ENCODE peak calls at places on chromosomes 7 and 10, in ten cellular contexts. One of them, this sample, is unnamed.
A peak's percentile ranks its signal among the peaks of the same experiment; 100 is the strongest.

GRCh38 chr10:124092270-124093075 is 925 bp downstream of the CHST15 start:
- DNase-seq in lower lobe of right lung: peak; percentile 85
- DNase-seq in heart left ventricle: peak; percentile 71
- DNase-seq in IMR-90: no peak
- DNase-seq in Panc1: no peak
- DNase-seq in HCT116: no peak
- DNase-seq in lung: peak; percentile 69
- DNase-seq in K562: peak; percentile 20
- DNase-seq in adrenal gland: peak; percentile 63
- DNase-seq in sigmoid colon: peak; percentile 87
- DNase-seq in this sample: peak; percentile 67

GRCh38 chr7:87413951-87414381 is 61.5 kb downstream of the ABCB4 start:
- DNase-seq in K562: no peak
- DNase-seq in lung: no peak
- DNase-seq in adrenal gland: peak; percentile 49
- DNase-seq in IMR-90: peak; percentile 84
- DNase-seq in heart left ventricle: no peak
- DNase-seq in Panc1: no peak
- DNase-seq in HCT116: no peak
- DNase-seq in lower lobe of right lung: no peak
- DNase-seq in sigmoid colon: no peak
- DNase-seq in this sample: no peak

GRCh38 chr10:124242791-124243190 is 149.4 kb upstream of the CHST15 start:
- DNase-seq in heart left ventricle: no peak
- DNase-seq in sigmoid colon: peak; percentile 41
- DNase-seq in lower lobe of right lung: peak; percentile 17
- DNase-seq in IMR-90: no peak
- DNase-seq in adrenal gland: no peak
- DNase-seq in K562: no peak
- DNase-seq in lung: no peak
- DNase-seq in HCT116: no peak
- DNase-seq in Panc1: no peak
- DNase-seq in this sample: no peak

GRCh38 chr7:47634273-47634672 is 52.4 kb upstream of the TNS3 start:
- DNase-seq in IMR-90: peak; percentile 78
- DNase-seq in adrenal gland: no peak
- DNase-seq in Panc1: no peak
- DNase-seq in heart left ventricle: no peak
- DNase-seq in HCT116: no peak
- DNase-seq in lower lobe of right lung: no peak
- DNase-seq in lung: no peak
- DNase-seq in sigmoid colon: no peak
- DNase-seq in K562: no peak
- DNase-seq in this sample: no peak

GRCh38 chr7:101823086-101823485 is 5.7 kb downstream of the CUX1 start:
- DNase-seq in sigmoid colon: peak; percentile 71
- DNase-seq in lung: no peak
- DNase-seq in heart left ventricle: no peak
- DNase-seq in HCT116: no peak
- DNase-seq in adrenal gland: no peak
- DNase-seq in lower lobe of right lung: no peak
- DNase-seq in Panc1: no peak
- DNase-seq in IMR-90: no peak
- DNase-seq in K562: no peak
- DNase-seq in this sample: no peak

GRCh38 chr10:126380352-126381076 is 7.8 kb downstream of the ADAM12 start:
- DNase-seq in lower lobe of right lung: no peak
- DNase-seq in heart left ventricle: no peak
- DNase-seq in sigmoid colon: no peak
- DNase-seq in IMR-90: peak; percentile 32
- DNase-seq in K562: no peak
- DNase-seq in HCT116: no peak
- DNase-seq in lung: no peak
- DNase-seq in Panc1: no peak
- DNase-seq in adrenal gland: no peak
- DNase-seq in this sample: no peak

GRCh38 chr7:154775681-154776080 is 227.2 kb downstream of the PAXIP1 start:
- DNase-seq in IMR-90: no peak
- DNase-seq in K562: no peak
- DNase-seq in Panc1: no peak
- DNase-seq in heart left ventricle: no peak
- DNase-seq in lower lobe of right lung: no peak
- DNase-seq in HCT116: no peak
- DNase-seq in sigmoid colon: no peak
- DNase-seq in adrenal gland: no peak
- DNase-seq in lung: no peak
- DNase-seq in this sample: no peak

GRCh38 chr7:141218941-141219340 is 145.1 kb downstream of the TMEM178B start:
- DNase-seq in lower lobe of right lung: no peak
- DNase-seq in lung: no peak
- DNase-seq in Panc1: no peak
- DNase-seq in K562: no peak
- DNase-seq in sigmoid colon: no peak
- DNase-seq in heart left ventricle: no peak
- DNase-seq in IMR-90: no peak
- DNase-seq in adrenal gland: no peak
- DNase-seq in HCT116: no peak
- DNase-seq in this sample: no peak

GRCh38 chr7:131011976-131012375 is 278.0 kb upstream of the KLF14 start:
- DNase-seq in heart left ventricle: no peak
- DNase-seq in HCT116: no peak
- DNase-seq in lower lobe of right lung: no peak
- DNase-seq in lung: no peak
- DNase-seq in K562: no peak
- DNase-seq in sigmoid colon: no peak
- DNase-seq in adrenal gland: no peak
- DNase-seq in Panc1: no peak
- DNase-seq in IMR-90: peak; percentile 89
- DNase-seq in this sample: no peak
- H3K4me1 ChIP-seq in heart left ventricle: peaks cover 75% of the 10 kb centered on the region
- H3K4me1 ChIP-seq in HCT116: peaks cover 97% of the 10 kb centered on the region
- H3K4me1 ChIP-seq in lower lobe of right lung: peaks cover 97% of the 10 kb centered on the region
- H3K4me1 ChIP-seq in lung: peaks cover 27% of the 10 kb centered on the region
- H3K4me1 ChIP-seq in K562: peaks cover 21% of the 10 kb centered on the region
- H3K4me1 ChIP-seq in sigmoid colon: no peaks in the 10 kb centered on the region
- H3K4me1 ChIP-seq in adrenal gland: peaks cover 92% of the 10 kb centered on the region
- H3K4me1 ChIP-seq in Panc1: peaks cover 78% of the 10 kb centered on the region
- H3K4me1 ChIP-seq in IMR-90: peaks cover 40% of the 10 kb centered on the region
- H3K4me1 ChIP-seq in this sample: no peaks in the 10 kb centered on the region

GRCh38 chr10:72335394-72336258 is 19.1 kb downstream of the DNAJB12 start:
- DNase-seq in lower lobe of right lung: peak; percentile 43
- DNase-seq in lung: no peak
- DNase-seq in IMR-90: no peak
- DNase-seq in Panc1: no peak
- DNase-seq in adrenal gland: peak; percentile 87
- DNase-seq in heart left ventricle: peak; percentile 87
- DNase-seq in HCT116: no peak
- DNase-seq in sigmoid colon: peak; percentile 83
- DNase-seq in K562: no peak
- DNase-seq in this sample: peak; percentile 83

GRCh38 chr10:72334196-72334831 is 20.4 kb downstream of the DNAJB12 start:
- DNase-seq in IMR-90: peak; percentile 50
- DNase-seq in K562: no peak
- DNase-seq in heart left ventricle: no peak
- DNase-seq in HCT116: no peak
- DNase-seq in lower lobe of right lung: peak; percentile 51
- DNase-seq in Panc1: no peak
- DNase-seq in adrenal gland: peak; percentile 60
- DNase-seq in lung: no peak
- DNase-seq in sigmoid colon: no peak
- DNase-seq in this sample: no peak

GRCh38 chr10:72336259-72337038 is 18.3 kb downstream of the DNAJB12 start:
- DNase-seq in lung: no peak
- DNase-seq in heart left ventricle: no peak
- DNase-seq in IMR-90: no peak
- DNase-seq in Panc1: no peak
- DNase-seq in K562: no peak
- DNase-seq in adrenal gland: peak; percentile 24
- DNase-seq in lower lobe of right lung: peak; percentile 44
- DNase-seq in HCT116: no peak
- DNase-seq in sigmoid colon: no peak
- DNase-seq in this sample: no peak

GRCh38 chr10:72333111-72334012 is 21.4 kb downstream of the DNAJB12 start:
- DNase-seq in sigmoid colon: no peak
- DNase-seq in Panc1: no peak
- DNase-seq in HCT116: no peak
- DNase-seq in lower lobe of right lung: no peak
- DNase-seq in IMR-90: no peak
- DNase-seq in K562: no peak
- DNase-seq in adrenal gland: peak; percentile 23
- DNase-seq in lung: no peak
- DNase-seq in heart left ventricle: no peak
- DNase-seq in this sample: no peak

DNA sequence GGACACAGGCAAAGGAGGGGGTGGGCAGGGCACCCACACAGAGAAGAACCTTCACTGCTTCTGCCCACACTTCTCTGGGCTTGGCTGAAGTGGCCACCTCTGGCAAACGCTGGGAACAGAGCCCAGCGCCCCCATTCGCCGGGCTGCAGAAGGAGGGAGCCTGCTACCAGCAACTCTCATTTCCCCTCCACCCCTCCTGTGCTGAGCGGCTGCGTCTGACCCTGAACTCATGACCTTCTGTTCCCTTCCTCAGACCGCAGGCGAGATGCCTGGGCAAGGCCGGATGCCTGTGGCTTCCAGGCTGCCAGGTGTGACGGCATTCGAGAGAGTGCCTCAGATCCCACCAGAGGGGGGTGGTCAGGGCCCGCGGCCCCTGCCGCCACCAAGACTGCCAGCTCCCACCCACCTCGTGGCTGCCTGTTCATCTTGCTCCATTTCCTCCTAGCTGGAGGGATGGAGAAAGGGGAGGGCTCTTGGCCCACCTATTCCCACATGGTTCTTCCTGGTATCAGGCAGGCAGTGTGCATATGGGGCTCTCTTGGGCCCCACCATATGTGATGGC is 19.8 kb downstream of the DNAJB12 start:
- DNase-seq in lower lobe of right lung: peak; percentile 93
- DNase-seq in heart left ventricle: peak; percentile 86
- DNase-seq in HCT116: no peak
- DNase-seq in Panc1: no peak
- DNase-seq in IMR-90: peak; percentile 79
- DNase-seq in lung: peak; percentile 86
- DNase-seq in K562: no peak
- DNase-seq in adrenal gland: peak; percentile 95
- DNase-seq in sigmoid colon: peak; percentile 93
- DNase-seq in this sample: peak; percentile 94
- H3K27ac ChIP-seq in lower lobe of right lung: peak overlapping the region; percentile 94
- H3K27ac ChIP-seq in heart left ventricle: peak overlapping the region; percentile 87
- H3K27ac ChIP-seq in HCT116: peak overlapping the region; percentile 9
- H3K27ac ChIP-seq in Panc1: peak overlapping the region; percentile 50
- H3K27ac ChIP-seq in IMR-90: no peak overlapping the region
- H3K27ac ChIP-seq in lung: peak overlapping the region; percentile 93
- H3K27ac ChIP-seq in K562: no peak overlapping the region
- H3K27ac ChIP-seq in adrenal gland: peak overlapping the region; percentile 100
- H3K27ac ChIP-seq in sigmoid colon: peak overlapping the region; percentile 80
- H3K27ac ChIP-seq in this sample: peak overlapping the region; percentile 87

GRCh38 chr10:96626795-96627194 is 40.0 kb upstream of the TM9SF3 start:
- DNase-seq in sigmoid colon: no peak
- DNase-seq in heart left ventricle: no peak
- DNase-seq in lower lobe of right lung: no peak
- DNase-seq in IMR-90: no peak
- DNase-seq in lung: no peak
- DNase-seq in adrenal gland: no peak
- DNase-seq in HCT116: no peak
- DNase-seq in Panc1: no peak
- DNase-seq in K562: peak; percentile 19
- DNase-seq in this sample: no peak
- TF ChIP-seq CTCF in sigmoid colon: no peak
- TF ChIP-seq CTCF in heart left ventricle: no peak
- TF ChIP-seq CTCF in lower lobe of right lung: no peak
- TF ChIP-seq CTCF in IMR-90: no peak
- TF ChIP-seq CTCF in lung: no peak
- TF ChIP-seq CTCF in adrenal gland: no peak
- TF ChIP-seq CTCF in HCT116: peak; percentile 34
- TF ChIP-seq CTCF in Panc1: peak; percentile 13
- TF ChIP-seq CTCF in K562: peak; percentile 37
- TF ChIP-seq CTCF in this sample: no peak

GRCh38 chr10:6068422-6068821 is 6.3 kb upstream of the IL2RA start:
- DNase-seq in HCT116: no peak
- DNase-seq in adrenal gland: no peak
- DNase-seq in lower lobe of right lung: peak; percentile 62
- DNase-seq in sigmoid colon: peak; percentile 63
- DNase-seq in heart left ventricle: no peak
- DNase-seq in IMR-90: no peak
- DNase-seq in Panc1: no peak
- DNase-seq in lung: no peak
- DNase-seq in K562: no peak
- DNase-seq in this sample: no peak

GRCh38 chr10:6067457-6067856 is 5.3 kb upstream of the IL2RA start:
- DNase-seq in adrenal gland: no peak
- DNase-seq in lung: no peak
- DNase-seq in HCT116: no peak
- DNase-seq in Panc1: no peak
- DNase-seq in heart left ventricle: no peak
- DNase-seq in lower lobe of right lung: no peak
- DNase-seq in sigmoid colon: peak; percentile 27
- DNase-seq in IMR-90: no peak
- DNase-seq in K562: no peak
- DNase-seq in this sample: no peak

GRCh38 chr10:6069101-6069931 is 7.1 kb upstream of the IL2RA start:
- DNase-seq in IMR-90: no peak
- DNase-seq in Panc1: no peak
- DNase-seq in heart left ventricle: no peak
- DNase-seq in lower lobe of right lung: no peak
- DNase-seq in K562: no peak
- DNase-seq in sigmoid colon: peak; percentile 18
- DNase-seq in adrenal gland: no peak
- DNase-seq in lung: no peak
- DNase-seq in HCT116: no peak
- DNase-seq in this sample: no peak

GRCh38 chr10:6065845-6066244 is 3.7 kb upstream of the IL2RA start:
- DNase-seq in heart left ventricle: no peak
- DNase-seq in adrenal gland: no peak
- DNase-seq in IMR-90: no peak
- DNase-seq in K562: no peak
- DNase-seq in HCT116: no peak
- DNase-seq in lower lobe of right lung: no peak
- DNase-seq in Panc1: no peak
- DNase-seq in sigmoid colon: peak; percentile 47
- DNase-seq in lung: no peak
- DNase-seq in this sample: no peak

DNA sequence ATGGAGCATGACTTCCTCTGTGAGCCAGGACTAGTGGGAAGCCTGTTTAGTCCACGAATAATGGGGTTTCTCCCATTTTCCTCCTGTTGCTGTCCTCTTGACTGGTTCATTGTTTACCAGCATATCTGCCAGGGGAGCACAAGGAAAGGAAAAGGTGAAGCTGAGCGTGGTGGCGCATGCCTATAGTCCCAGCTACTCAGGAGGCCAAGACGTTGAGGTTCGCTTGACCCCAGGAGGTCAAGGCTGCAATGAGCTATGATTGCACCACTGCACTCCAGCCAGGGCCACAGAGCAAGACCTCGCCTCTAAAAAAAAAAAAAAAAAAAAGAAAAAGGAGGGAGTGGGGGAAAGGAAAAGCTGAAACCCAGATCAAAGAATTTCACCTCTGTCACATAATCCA is 5.8 kb upstream of the IL2RA start:
- DNase-seq in adrenal gland: no peak
- DNase-seq in lung: no peak
- DNase-seq in HCT116: no peak
- DNase-seq in heart left ventricle: no peak
- DNase-seq in sigmoid colon: peak; percentile 17
- DNase-seq in lower lobe of right lung: no peak
- DNase-seq in K562: no peak
- DNase-seq in IMR-90: no peak
- DNase-seq in Panc1: no peak
- DNase-seq in this sample: no peak
- H3K4me1 ChIP-seq in adrenal gland: peaks cover 16% of the 10 kb centered on the region
- H3K4me1 ChIP-seq in lung: no peaks in the 10 kb centered on the region
- H3K4me1 ChIP-seq in HCT116: no peaks in the 10 kb centered on the region
- H3K4me1 ChIP-seq in heart left ventricle: peaks cover 39% of the 10 kb centered on the region
- H3K4me1 ChIP-seq in sigmoid colon: no peaks in the 10 kb centered on the region
- H3K4me1 ChIP-seq in lower lobe of right lung: peaks cover 61% of the 10 kb centered on the region
- H3K4me1 ChIP-seq in K562: no peaks in the 10 kb centered on the region
- H3K4me1 ChIP-seq in IMR-90: no peaks in the 10 kb centered on the region
- H3K4me1 ChIP-seq in Panc1: no peaks in the 10 kb centered on the region
- H3K4me1 ChIP-seq in this sample: no peaks in the 10 kb centered on the region

This sample was measured in right atrium auricular region.